ENCODE peak calls at places on chromosomes 7 and 10, in eight cellular contexts. Y, Z, X, S, M, W, K and D are unnamed samples.

GRCh38 chr7:132300599-132300998 is 275.7 kb downstream of the PLXNA4 start:
- DNase-seq in Y (no peak), K (no peak), X (no peak), W (peak; percentile 22), M (no peak), S (no peak), Z (no peak), D (peak; percentile 52)

GRCh38 chr7:11212816-11213215 is 239.1 kb downstream of the PHF14 start:
- DNase-seq in W (no peak), S (no peak), X (no peak), Y (no peak), Z (no peak), M (peak; percentile 10), K (no peak), D (no peak)

GRCh38 chr7:32921896-32922295 is 30.3 kb upstream of the KBTBD2 start:
- DNase-seq in Z (no peak), S (no peak), W (no peak), X (no peak), Y (no peak), M (peak; percentile 68), K (no peak), D (no peak)

GRCh38 chr10:13483073-13483472 is 45.7 kb downstream of the BEND7 start:
- DNase-seq in K (no peak), W (no peak), Z (no peak), M (no peak), Y (no peak), S (no peak), X (no peak), D (no peak)

GRCh38 chr10:132946806-132947530 is 4.6 kb upstream of the CFAP46 start:
- DNase-seq in Y (no peak), Z (no peak), M (no peak), K (no peak), W (no peak), S (no peak), X (no peak), D (no peak)

GRCh38 chr10:4254101-4254994 is 469.3 kb upstream of the KLF6 start:
- DNase-seq in M (peak; percentile 86), W (no peak), Y (no peak), Z (no peak), S (no peak), X (no peak), K (no peak), D (no peak)

GRCh38 chr7:33744293-33744692 is 161.0 kb upstream of the BMPER start:
- DNase-seq in S (no peak), Y (peak; percentile 41), Z (no peak), X (no peak), M (peak; percentile 14), W (no peak), K (no peak), D (no peak)

GRCh38 chr10:536935-537334 is 152.5 kb downstream of the DIP2C start:
- DNase-seq in K (no peak), W (no peak), M (no peak), Y (no peak), Z (no peak), X (no peak), S (no peak), D (no peak)

GRCh38 chr7:139680676-139681462 is 96.9 kb downstream of the HIPK2 start:
- DNase-seq in Z (peak; percentile 81), Y (no peak), W (peak; percentile 65), X (peak; percentile 72), K (peak; percentile 17), S (peak; percentile 35), M (peak; percentile 100), D (peak; percentile 79)

GRCh38 chr10:78535716-78536218 is 502.1 kb downstream of the RPS24 start:
- DNase-seq in Z (no peak), K (no peak), S (no peak), M (no peak), X (no peak), W (no peak), Y (no peak), D (no peak)

GRCh38 chr7:132121987-132122386 is 454.3 kb downstream of the PLXNA4 start:
- DNase-seq in Z (no peak), X (no peak), M (no peak), S (no peak), W (no peak), Y (no peak), K (no peak), D (no peak)

GRCh38 chr10:80265740-80266512 is 23.5 kb downstream of the MAT1A start:
- DNase-seq in M (no peak), X (no peak), K (no peak), Y (no peak), S (no peak), Z (no peak), W (no peak), D (no peak)

GRCh38 chr7:104366390-104366789 is 38.0 kb downstream of the LHFPL3 start:
- DNase-seq in W (no peak), Y (no peak), Z (no peak), S (no peak), K (no peak), M (no peak), X (no peak), D (no peak)

GRCh38 chr10:10533417-10533816 is 484.3 kb upstream of the CELF2 start:
- DNase-seq in W (no peak), S (no peak), K (no peak), Y (no peak), M (peak; percentile 51), X (no peak), Z (no peak), D (no peak)

GRCh38 chr7:41716691-41717090 is 13.8 kb upstream of the INHBA start:
- DNase-seq in K (no peak), Z (no peak), Y (no peak), S (no peak), M (peak; percentile 58), X (no peak), W (no peak), D (no peak)

GRCh38 chr7:4791738-4792536 is 16.5 kb downstream of the AP5Z1 start:
- DNase-seq in M (peak; percentile 88), Y (peak; percentile 88), X (peak; percentile 83), S (peak; percentile 43), K (peak; percentile 63), W (peak; percentile 78), Z (no peak), D (peak; percentile 90)

GRCh38 chr7:38673795-38674194 is 42.6 kb upstream of the AMPH start:
- DNase-seq in M (peak; percentile 93), Y (no peak), S (no peak), K (no peak), Z (peak; percentile 8), X (no peak), W (no peak), D (no peak)